ENCODE peak calls at places on chromosomes 7 and 10, in six cellular contexts. L is right atrium auricular region, C is heart right ventricle, X is WERI-Rb-1, Z is IMR-90, D is GM23338. S is an unnamed sample.
A peak's percentile ranks its signal among the peaks of the same experiment; 100 is the strongest.

GRCh38 chr10:101525848-101526247 is 62.2 kb downstream of the POLL start:
- DNase-seq in L (no peak), C (no peak), X (no peak), Z (no peak), D (no peak), S (no peak)

GRCh38 chr7:15686957-15687644 is 618 bp upstream of the MEOX2 start:
- DNase-seq in L (no peak), C (peak; percentile 19), X (no peak), Z (no peak), D (peak; percentile 38), S (no peak)

GRCh38 chr7:56250135-56250534 is 133.9 kb upstream of the NUPR2 start:
- DNase-seq in L (no peak), C (no peak), X (no peak), Z (no peak), D (no peak), S (no peak)

GRCh38 chr10:101561068-101561915 is 26.8 kb downstream of the POLL start:
- DNase-seq in L (no peak), C (no peak), X (no peak), Z (no peak), D (no peak), S (no peak)

GRCh38 chr7:132508724-132509348 is 67.4 kb downstream of the PLXNA4 start:
- DNase-seq in L (no peak), C (peak; percentile 29), X (peak; percentile 21), Z (no peak), D (peak; percentile 16), S (no peak)

GRCh38 chr7:131895541-131896173 is 339.2 kb upstream of the PODXL start:
- DNase-seq in L (no peak), C (no peak), X (no peak), Z (peak; percentile 70), D (peak; percentile 20), S (no peak)

GRCh38 chr7:130930260-130930659 is 196.3 kb upstream of the KLF14 start:
- DNase-seq in L (no peak), C (no peak), X (no peak), Z (peak; percentile 44), D (no peak), S (no peak)

GRCh38 chr10:97682042-97682441 is 5.0 kb downstream of the AVPI1 start:
- DNase-seq in L (no peak), C (no peak), X (no peak), Z (no peak), D (no peak), S (no peak)

GRCh38 chr10:91043173-91043910 is 122.5 kb upstream of the ANKRD1 start:
- DNase-seq in L (no peak), C (peak; percentile 22), X (peak; percentile 12), Z (peak; percentile 16), D (peak; percentile 56), S (no peak)

GRCh38 chr10:85598646-85599045 is 767.9 kb downstream of the GRID1 start:
- DNase-seq in L (peak; percentile 38), C (no peak), X (no peak), Z (no peak), D (no peak), S (no peak)

GRCh38 chr7:92244803-92245486 is 769 bp downstream of the KRIT1 start:
- DNase-seq in L (no peak), C (no peak), X (no peak), Z (peak; percentile 7), D (no peak), S (no peak)

GRCh38 chr7:50422858-50423257 is 27.3 kb downstream of the FIGNL1 start:
- DNase-seq in L (no peak), C (no peak), X (no peak), Z (no peak), D (no peak), S (no peak)

GRCh38 chr7:70477051-70478010 is 654.6 kb upstream of the GALNT17 start:
- DNase-seq in L (no peak), C (no peak), X (no peak), Z (no peak), D (no peak), S (no peak)

GRCh38 chr10:100370561-100370975 is 23.5 kb downstream of the SCD start:
- DNase-seq in L (peak; percentile 61), C (no peak), X (no peak), Z (peak; percentile 27), D (no peak), S (peak; percentile 50)

GRCh38 chr7:151601521-151602305 is 82.0 kb upstream of the RHEB start:
- DNase-seq in L (peak; percentile 50), C (no peak), X (no peak), Z (no peak), D (no peak), S (no peak)

GRCh38 chr7:1457949-1458675 is 1.2 kb downstream of the MICALL2 start:
- DNase-seq in L (no peak), C (no peak), X (no peak), Z (no peak), D (no peak), S (no peak)

GRCh38 chr10:83816942-83817341 is 322.4 kb upstream of the GHITM start:
- DNase-seq in L (no peak), C (no peak), X (no peak), Z (no peak), D (no peak), S (no peak)

GRCh38 chr10:70571236-70571635 is 31.3 kb downstream of the PRF1 start:
- DNase-seq in L (no peak), C (no peak), X (no peak), Z (no peak), D (no peak), S (no peak)

GRCh38 chr10:71975891-71976725 is 11.9 kb downstream of the CHST3 start:
- DNase-seq in L (no peak), C (no peak), X (peak; percentile 54), Z (peak; percentile 83), D (no peak), S (no peak)

GRCh38 chr7:128904381-128905197 is 5.9 kb downstream of the KCP start:
- DNase-seq in L (no peak), C (no peak), X (no peak), Z (peak; percentile 56), D (peak; percentile 87), S (no peak)

GRCh38 chr7:134813668-134814067 is 34.2 kb downstream of the CALD1 start:
- DNase-seq in L (no peak), C (no peak), X (no peak), Z (peak; percentile 87), D (no peak), S (no peak)

GRCh38 chr10:123584419-123584775 is 81.8 kb upstream of the GPR26 start:
- DNase-seq in L (no peak), C (no peak), X (no peak), Z (no peak), D (no peak), S (no peak)

DNA sequence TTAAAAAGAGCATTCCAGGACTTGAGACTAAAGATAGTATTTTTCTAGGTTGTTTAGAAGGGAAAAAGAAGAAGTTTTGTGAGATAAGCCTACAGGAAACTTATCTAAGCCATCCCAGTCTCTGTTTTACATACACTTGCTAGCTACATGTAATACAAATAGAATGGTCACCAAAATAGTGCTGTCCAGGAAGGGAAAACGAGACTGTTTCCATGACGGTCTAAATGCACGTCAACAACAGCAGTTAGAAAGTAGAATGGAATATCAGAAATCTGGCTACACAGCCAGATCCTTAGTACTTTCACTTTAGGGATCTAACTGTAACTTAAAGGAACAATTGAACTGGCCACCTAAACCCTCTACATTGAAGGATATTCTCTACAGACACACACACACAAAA is 117.6 kb downstream of the TSPAN12 start:
- DNase-seq in L (no peak), C (peak; percentile 19), X (no peak), Z (peak; percentile 10), D (no peak), S (no peak)
- H3K4me3 ChIP-seq in L (no peak overlapping the region), C (peak overlapping the region; percentile 25), X (no peak overlapping the region), Z (no peak overlapping the region), D (no peak overlapping the region), S (no peak overlapping the region)

GRCh38 chr10:15780353-15781135 is 60.8 kb upstream of the ITGA8 start:
- DNase-seq in L (no peak), C (peak; percentile 43), X (no peak), Z (peak; percentile 25), D (no peak), S (no peak)
- H3K27ac ChIP-seq in L (no peak overlapping the region), C (no peak overlapping the region), X (no peak overlapping the region), Z (no peak overlapping the region), D (no peak overlapping the region), S (no peak overlapping the region)

DNA sequence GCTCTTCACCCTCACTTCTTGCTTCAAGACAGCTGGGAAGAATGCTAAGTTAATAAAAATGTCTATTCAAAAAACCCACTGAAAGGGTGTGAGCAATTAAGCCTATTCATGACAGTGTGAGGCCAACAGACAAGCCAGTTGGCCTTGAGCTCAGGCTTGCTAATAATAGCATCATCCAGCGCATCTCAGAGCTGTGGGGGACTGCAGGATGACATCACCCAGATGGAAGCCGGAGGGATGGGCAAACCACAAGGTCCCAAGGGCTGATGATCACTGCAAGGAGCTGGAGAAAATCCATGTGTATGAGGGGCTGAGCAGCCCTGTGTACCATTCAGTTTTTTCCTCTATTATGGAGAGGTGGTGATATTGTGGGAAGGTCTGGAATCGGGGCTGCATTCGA is 770.4 kb downstream of the TNS3 start:
- DNase-seq in L (no peak), C (peak; percentile 72), X (peak; percentile 29), Z (peak; percentile 97), D (no peak), S (no peak)
- H3K4me3 ChIP-seq in L (no peak overlapping the region), C (no peak overlapping the region), X (no peak overlapping the region), Z (no peak overlapping the region), D (no peak overlapping the region), S (no peak overlapping the region)

DNA sequence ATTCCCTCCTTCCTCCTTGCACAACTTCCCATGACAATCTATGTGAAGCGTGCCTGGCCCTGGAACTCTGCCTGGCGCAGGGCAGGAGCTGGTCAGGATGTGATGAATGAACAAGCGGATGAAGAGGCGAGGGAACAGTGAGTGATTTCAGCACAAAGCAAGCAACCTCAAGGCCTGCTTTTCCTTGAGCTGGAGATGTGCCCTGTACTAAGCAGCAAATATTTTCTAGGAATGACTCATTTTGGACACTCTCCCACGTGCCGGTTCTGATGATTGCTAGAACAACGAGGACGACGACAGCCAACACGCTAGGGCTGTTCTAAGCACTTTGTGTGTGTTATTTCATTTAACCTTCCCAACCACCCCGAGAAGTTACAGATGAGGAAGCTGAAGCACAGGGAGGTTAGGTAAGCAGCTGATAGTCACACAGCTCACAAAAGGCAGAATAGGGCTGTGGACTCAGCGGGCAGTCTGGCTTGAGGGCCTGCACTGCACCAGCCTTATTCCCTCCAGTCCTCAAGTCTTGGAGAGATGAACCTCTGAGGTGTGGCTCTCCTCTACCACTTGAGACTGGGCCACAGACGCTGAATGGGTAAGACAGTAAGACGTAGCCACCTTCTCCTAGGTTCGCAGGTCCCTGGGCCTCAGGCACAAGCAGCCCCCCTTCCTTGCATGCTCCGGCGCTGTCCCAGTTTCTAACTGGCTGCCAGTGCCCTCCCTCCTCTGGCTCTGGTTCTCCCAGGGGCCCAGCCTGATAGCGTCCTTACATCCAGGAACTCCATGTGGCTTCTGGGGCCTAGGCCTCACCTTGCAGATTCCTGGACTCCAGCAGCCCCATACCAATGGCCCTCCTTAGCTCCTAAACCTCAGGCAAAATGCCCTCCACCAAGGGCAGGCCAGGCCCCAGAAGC is 59.0 kb downstream of the YKT6 start:
- DNase-seq in L (peak; percentile 82), C (peak; percentile 42), X (no peak), Z (peak; percentile 96), D (no peak), S (no peak)
- H3K27ac ChIP-seq in L (peak overlapping the region; percentile 97), C (peak overlapping the region; percentile 55), X (peak overlapping the region; percentile 65), Z (no peak overlapping the region), D (no peak overlapping the region), S (no peak overlapping the region)

S was measured in pancreas.